ENCODE peak calls at places on chromosomes 4 and X, in ten cellular contexts. One of them, this sample, is unnamed.

GRCh38 chr4:25697516-25697915 is 41.9 kb downstream of the SLC34A2 start:
- DNase-seq in RWPE2: no peak
- DNase-seq in sigmoid colon: no peak
- DNase-seq in bronchial epithelial cell: no peak
- DNase-seq in tibial artery: no peak
- DNase-seq in endothelial cell: no peak
- DNase-seq in left ventricle myocardium inferior: no peak
- DNase-seq in natural killer cell: no peak
- DNase-seq in GM12865: no peak
- DNase-seq in fibroblast of pulmonary artery: no peak
- DNase-seq in this sample: no peak

GRCh38 chr4:90357117-90357710 is 230.0 kb downstream of the CCSER1 start:
- DNase-seq in sigmoid colon: no peak
- DNase-seq in tibial artery: no peak
- DNase-seq in left ventricle myocardium inferior: no peak
- DNase-seq in bronchial epithelial cell: peak
- DNase-seq in GM12865: peak
- DNase-seq in fibroblast of pulmonary artery: peak
- DNase-seq in natural killer cell: no peak
- DNase-seq in RWPE2: no peak
- DNase-seq in endothelial cell: no peak
- DNase-seq in this sample: no peak

GRCh38 chrX:103240155-103240554 is 14.8 kb downstream of the TCEAL8 start:
- DNase-seq in RWPE2: no peak
- DNase-seq in sigmoid colon: no peak
- DNase-seq in tibial artery: no peak
- DNase-seq in natural killer cell: no peak
- DNase-seq in bronchial epithelial cell: peak
- DNase-seq in GM12865: no peak
- DNase-seq in fibroblast of pulmonary artery: no peak
- DNase-seq in left ventricle myocardium inferior: no peak
- DNase-seq in endothelial cell: no peak
- DNase-seq in this sample: no peak

GRCh38 chr4:244471-244870 is 60.8 kb downstream of the ZNF732 start:
- DNase-seq in GM12865: peak
- DNase-seq in endothelial cell: no peak
- DNase-seq in fibroblast of pulmonary artery: peak
- DNase-seq in tibial artery: no peak
- DNase-seq in sigmoid colon: peak
- DNase-seq in left ventricle myocardium inferior: no peak
- DNase-seq in bronchial epithelial cell: no peak
- DNase-seq in natural killer cell: no peak
- DNase-seq in RWPE2: no peak
- DNase-seq in this sample: no peak

GRCh38 chrX:15447985-15448639 is 45.0 kb downstream of the PIR start:
- DNase-seq in endothelial cell: no peak
- DNase-seq in GM12865: no peak
- DNase-seq in fibroblast of pulmonary artery: peak
- DNase-seq in sigmoid colon: no peak
- DNase-seq in left ventricle myocardium inferior: no peak
- DNase-seq in RWPE2: no peak
- DNase-seq in tibial artery: no peak
- DNase-seq in bronchial epithelial cell: no peak
- DNase-seq in natural killer cell: no peak
- DNase-seq in this sample: no peak

GRCh38 chrX:111348363-111348927 is 63.5 kb downstream of the DCX start:
- DNase-seq in GM12865: no peak
- DNase-seq in natural killer cell: no peak
- DNase-seq in fibroblast of pulmonary artery: no peak
- DNase-seq in left ventricle myocardium inferior: no peak
- DNase-seq in tibial artery: no peak
- DNase-seq in sigmoid colon: no peak
- DNase-seq in RWPE2: no peak
- DNase-seq in endothelial cell: no peak
- DNase-seq in bronchial epithelial cell: no peak
- DNase-seq in this sample: no peak

GRCh38 chrX:40173662-40174593 is 76.2 kb upstream of the BCOR start:
- DNase-seq in endothelial cell: peak
- DNase-seq in RWPE2: no peak
- DNase-seq in fibroblast of pulmonary artery: no peak
- DNase-seq in left ventricle myocardium inferior: no peak
- DNase-seq in sigmoid colon: peak
- DNase-seq in tibial artery: peak
- DNase-seq in bronchial epithelial cell: no peak
- DNase-seq in GM12865: peak
- DNase-seq in natural killer cell: no peak
- DNase-seq in this sample: no peak

GRCh38 chr4:26032572-26033320 is 118.7 kb downstream of the SMIM20 start:
- DNase-seq in fibroblast of pulmonary artery: peak
- DNase-seq in left ventricle myocardium inferior: no peak
- DNase-seq in bronchial epithelial cell: peak
- DNase-seq in sigmoid colon: no peak
- DNase-seq in tibial artery: no peak
- DNase-seq in natural killer cell: no peak
- DNase-seq in GM12865: no peak
- DNase-seq in endothelial cell: no peak
- DNase-seq in RWPE2: no peak
- DNase-seq in this sample: no peak

DNA sequence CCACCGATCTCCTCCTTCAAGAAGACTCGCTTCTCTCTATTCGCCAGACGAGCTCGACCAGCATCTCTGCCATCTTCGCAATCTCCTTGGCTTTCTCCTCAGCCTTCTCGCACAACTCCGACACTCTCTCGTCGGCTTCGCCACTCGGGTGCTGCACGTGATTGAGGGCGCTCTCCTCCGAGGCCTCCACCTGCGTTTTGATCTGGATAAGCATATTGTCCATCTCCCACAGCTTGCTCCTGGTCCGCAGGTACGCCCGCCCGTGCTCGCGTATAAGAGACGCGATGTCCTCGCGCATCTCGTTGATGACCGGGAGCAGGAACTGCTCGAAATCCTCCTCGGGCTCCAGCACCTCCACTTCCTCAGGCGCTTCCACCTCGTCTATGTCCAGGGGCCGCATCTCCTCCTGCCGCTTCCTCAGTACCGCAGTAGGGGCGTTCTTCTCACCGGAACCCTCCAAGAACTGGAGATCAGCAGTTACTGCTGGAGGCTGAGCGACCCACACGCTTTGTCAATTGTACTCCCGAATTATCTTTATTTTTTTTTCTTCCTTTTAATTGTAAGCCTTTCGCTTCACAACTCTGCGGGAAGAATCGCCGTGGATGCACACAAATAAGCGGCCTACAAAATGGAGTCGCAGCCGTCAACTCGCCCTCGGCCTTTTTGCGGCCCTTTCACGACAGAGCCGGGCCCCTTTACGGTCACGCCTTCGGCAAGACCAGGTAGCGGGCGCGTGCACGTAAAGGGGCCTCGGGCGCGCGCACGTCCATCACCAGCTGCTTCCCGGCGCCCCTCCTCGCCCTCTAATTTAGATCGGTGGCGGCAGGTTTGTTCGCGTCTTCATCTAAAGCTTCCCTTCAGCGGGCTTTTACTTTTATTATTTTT is at the start of gene MRFAP1L1:
- DNase-seq in endothelial cell: peak
- DNase-seq in fibroblast of pulmonary artery: peak
- DNase-seq in tibial artery: peak
- DNase-seq in sigmoid colon: peak
- DNase-seq in natural killer cell: peak
- DNase-seq in left ventricle myocardium inferior: peak
- DNase-seq in bronchial epithelial cell: peak
- DNase-seq in GM12865: peak
- DNase-seq in RWPE2: peak
- DNase-seq in this sample: peak
- TF ChIP-seq CTCF in endothelial cell: no peak
- TF ChIP-seq CTCF in fibroblast of pulmonary artery: peak
- TF ChIP-seq CTCF in tibial artery: peak
- TF ChIP-seq CTCF in sigmoid colon: no peak
- TF ChIP-seq CTCF in natural killer cell: no peak
- TF ChIP-seq CTCF in left ventricle myocardium inferior: peak
- TF ChIP-seq CTCF in bronchial epithelial cell: peak
- TF ChIP-seq CTCF in GM12865: no peak
- TF ChIP-seq CTCF in RWPE2: peak
- TF ChIP-seq CTCF in this sample: peak

GRCh38 chr4:1344696-1345095 is 2.3 kb upstream of the UVSSA start:
- DNase-seq in sigmoid colon: no peak
- DNase-seq in left ventricle myocardium inferior: no peak
- DNase-seq in tibial artery: no peak
- DNase-seq in RWPE2: no peak
- DNase-seq in GM12865: no peak
- DNase-seq in bronchial epithelial cell: peak
- DNase-seq in natural killer cell: no peak
- DNase-seq in endothelial cell: no peak
- DNase-seq in fibroblast of pulmonary artery: no peak
- DNase-seq in this sample: no peak

GRCh38 chr4:1346781-1347409 is at the start of gene UVSSA:
- DNase-seq in left ventricle myocardium inferior: peak
- DNase-seq in tibial artery: peak
- DNase-seq in RWPE2: peak
- DNase-seq in sigmoid colon: peak
- DNase-seq in bronchial epithelial cell: peak
- DNase-seq in natural killer cell: peak
- DNase-seq in endothelial cell: peak
- DNase-seq in fibroblast of pulmonary artery: peak
- DNase-seq in GM12865: peak
- DNase-seq in this sample: peak

GRCh38 chr4:1347410-1347864 is 429 bp downstream of the UVSSA start:
- DNase-seq in natural killer cell: peak
- DNase-seq in RWPE2: no peak
- DNase-seq in endothelial cell: peak
- DNase-seq in fibroblast of pulmonary artery: peak
- DNase-seq in tibial artery: peak
- DNase-seq in left ventricle myocardium inferior: peak
- DNase-seq in GM12865: peak
- DNase-seq in bronchial epithelial cell: peak
- DNase-seq in sigmoid colon: peak
- DNase-seq in this sample: no peak

GRCh38 chr4:1348014-1348513 is 1.1 kb downstream of the UVSSA start:
- DNase-seq in GM12865: no peak
- DNase-seq in sigmoid colon: no peak
- DNase-seq in fibroblast of pulmonary artery: no peak
- DNase-seq in left ventricle myocardium inferior: no peak
- DNase-seq in natural killer cell: no peak
- DNase-seq in endothelial cell: no peak
- DNase-seq in bronchial epithelial cell: no peak
- DNase-seq in tibial artery: no peak
- DNase-seq in RWPE2: no peak
- DNase-seq in this sample: no peak

GRCh38 chr4:1345905-1346780 is 865 bp upstream of the UVSSA start:
- DNase-seq in tibial artery: peak
- DNase-seq in GM12865: peak
- DNase-seq in sigmoid colon: peak
- DNase-seq in bronchial epithelial cell: no peak
- DNase-seq in left ventricle myocardium inferior: peak
- DNase-seq in endothelial cell: peak
- DNase-seq in natural killer cell: peak
- DNase-seq in fibroblast of pulmonary artery: peak
- DNase-seq in RWPE2: no peak
- DNase-seq in this sample: peak
- TF ChIP-seq CTCF in tibial artery: no peak
- TF ChIP-seq CTCF in GM12865: no peak
- TF ChIP-seq CTCF in sigmoid colon: peak
- TF ChIP-seq CTCF in bronchial epithelial cell: no peak
- TF ChIP-seq CTCF in left ventricle myocardium inferior: peak
- TF ChIP-seq CTCF in endothelial cell: no peak
- TF ChIP-seq CTCF in natural killer cell: no peak
- TF ChIP-seq CTCF in fibroblast of pulmonary artery: peak
- TF ChIP-seq CTCF in RWPE2: peak
- TF ChIP-seq CTCF in this sample: peak

DNA sequence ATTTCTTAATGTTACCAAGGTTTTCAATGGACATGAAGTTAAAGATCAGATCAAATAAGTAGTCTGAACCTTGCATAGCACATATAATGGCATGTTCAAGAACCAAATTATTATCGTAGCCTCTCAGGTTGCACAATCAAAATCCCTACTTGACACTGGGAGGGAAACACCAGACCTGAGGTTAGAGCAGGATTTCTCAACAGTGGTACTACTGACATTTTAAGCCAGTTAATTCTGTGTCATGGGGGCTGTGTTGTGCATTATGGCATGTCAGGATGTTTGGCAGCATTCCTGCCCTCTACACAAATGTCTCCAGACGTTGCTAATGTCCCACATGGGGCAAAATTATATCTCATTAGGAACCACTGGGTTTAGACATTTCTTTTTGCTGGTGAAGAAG is 20.8 kb downstream of the RLIM start:
- DNase-seq in bronchial epithelial cell: no peak
- DNase-seq in RWPE2: no peak
- DNase-seq in tibial artery: no peak
- DNase-seq in natural killer cell: no peak
- DNase-seq in GM12865: no peak
- DNase-seq in endothelial cell: no peak
- DNase-seq in left ventricle myocardium inferior: no peak
- DNase-seq in fibroblast of pulmonary artery: peak
- DNase-seq in sigmoid colon: no peak
- DNase-seq in this sample: no peak
- TF ChIP-seq CTCF in bronchial epithelial cell: no peak
- TF ChIP-seq CTCF in RWPE2: no peak
- TF ChIP-seq CTCF in tibial artery: no peak
- TF ChIP-seq CTCF in natural killer cell: no peak
- TF ChIP-seq CTCF in GM12865: no peak
- TF ChIP-seq CTCF in endothelial cell: no peak
- TF ChIP-seq CTCF in left ventricle myocardium inferior: no peak
- TF ChIP-seq CTCF in fibroblast of pulmonary artery: no peak
- TF ChIP-seq CTCF in sigmoid colon: no peak
- TF ChIP-seq CTCF in this sample: no peak

GRCh38 chr4:80188801-80189458 is 8.4 kb upstream of the PRDM8 start:
- DNase-seq in left ventricle myocardium inferior: no peak
- DNase-seq in GM12865: no peak
- DNase-seq in bronchial epithelial cell: no peak
- DNase-seq in tibial artery: no peak
- DNase-seq in endothelial cell: peak
- DNase-seq in natural killer cell: no peak
- DNase-seq in fibroblast of pulmonary artery: no peak
- DNase-seq in sigmoid colon: no peak
- DNase-seq in RWPE2: no peak
- DNase-seq in this sample: no peak

GRCh38 chr4:80186666-80187065 is 10.6 kb upstream of the PRDM8 start:
- DNase-seq in tibial artery: no peak
- DNase-seq in sigmoid colon: no peak
- DNase-seq in fibroblast of pulmonary artery: no peak
- DNase-seq in endothelial cell: no peak
- DNase-seq in GM12865: no peak
- DNase-seq in RWPE2: no peak
- DNase-seq in left ventricle myocardium inferior: no peak
- DNase-seq in bronchial epithelial cell: no peak
- DNase-seq in natural killer cell: no peak
- DNase-seq in this sample: no peak

GRCh38 chr4:80188457-80188800 is 8.9 kb upstream of the PRDM8 start:
- DNase-seq in RWPE2: no peak
- DNase-seq in sigmoid colon: no peak
- DNase-seq in bronchial epithelial cell: no peak
- DNase-seq in GM12865: no peak
- DNase-seq in endothelial cell: no peak
- DNase-seq in tibial artery: no peak
- DNase-seq in natural killer cell: no peak
- DNase-seq in fibroblast of pulmonary artery: no peak
- DNase-seq in left ventricle myocardium inferior: no peak
- DNase-seq in this sample: no peak

GRCh38 chr4:80185787-80186548 is 11.3 kb upstream of the PRDM8 start:
- DNase-seq in natural killer cell: no peak
- DNase-seq in left ventricle myocardium inferior: no peak
- DNase-seq in endothelial cell: peak
- DNase-seq in fibroblast of pulmonary artery: no peak
- DNase-seq in RWPE2: no peak
- DNase-seq in GM12865: no peak
- DNase-seq in sigmoid colon: peak
- DNase-seq in tibial artery: no peak
- DNase-seq in bronchial epithelial cell: no peak
- DNase-seq in this sample: no peak

GRCh38 chr4:80187677-80188076 is 9.6 kb upstream of the PRDM8 start:
- DNase-seq in sigmoid colon: no peak
- DNase-seq in fibroblast of pulmonary artery: no peak
- DNase-seq in natural killer cell: no peak
- DNase-seq in tibial artery: no peak
- DNase-seq in GM12865: no peak
- DNase-seq in bronchial epithelial cell: no peak
- DNase-seq in endothelial cell: no peak
- DNase-seq in left ventricle myocardium inferior: no peak
- DNase-seq in RWPE2: no peak
- DNase-seq in this sample: no peak
- TF ChIP-seq CTCF in sigmoid colon: no peak
- TF ChIP-seq CTCF in fibroblast of pulmonary artery: no peak
- TF ChIP-seq CTCF in natural killer cell: no peak
- TF ChIP-seq CTCF in tibial artery: no peak
- TF ChIP-seq CTCF in GM12865: no peak
- TF ChIP-seq CTCF in bronchial epithelial cell: no peak
- TF ChIP-seq CTCF in endothelial cell: no peak
- TF ChIP-seq CTCF in left ventricle myocardium inferior: no peak
- TF ChIP-seq CTCF in RWPE2: no peak
- TF ChIP-seq CTCF in this sample: no peak

This sample was measured in progenitor cell of endocrine pancreas.